ENCODE peak calls at places on chromosome 6, in ten cellular contexts. X, V, G, H, J, Z, S, W, O and Y are unnamed samples.

GRCh38 chr6:111748247-111748647 is 125.0 kb downstream of the FYN start:
- DNase-seq in H (no peak), Z (no peak), O (no peak), X (no peak), J (no peak), S (no peak), W (peak), G (no peak), V (no peak), Y (peak)

GRCh38 chr6:14713008-14713452 is 532.8 kb upstream of the JARID2 start:
- DNase-seq in O (peak), S (peak), J (no peak), W (no peak), Z (peak), G (peak), X (no peak), H (no peak), V (no peak), Y (no peak)

GRCh38 chr6:164051427-164051826 is 636.9 kb downstream of the QKI start:
- DNase-seq in V (no peak), H (no peak), X (no peak), G (peak), O (no peak), J (no peak), W (no peak), S (no peak), Z (no peak), Y (no peak)

GRCh38 chr6:170022827-170023619 is 267.9 kb downstream of the DLL1 start:
- DNase-seq in W (no peak), O (no peak), X (no peak), V (no peak), H (no peak), G (no peak), S (no peak), J (no peak), Z (no peak), Y (no peak)

GRCh38 chr6:44697333-44697732 is 309.8 kb downstream of the CDC5L start:
- DNase-seq in Z (peak), V (no peak), O (no peak), H (no peak), J (no peak), W (no peak), G (no peak), X (no peak), S (no peak), Y (no peak)

GRCh38 chr6:125539892-125540291 is 209.5 kb upstream of the HEY2 start:
- DNase-seq in V (no peak), Z (no peak), H (no peak), J (no peak), O (no peak), S (no peak), W (no peak), G (no peak), X (no peak), Y (no peak)

GRCh38 chr6:122610690-122611455 is 668 bp downstream of the PKIB start:
- DNase-seq in H (no peak), J (no peak), S (peak), G (peak), V (no peak), Z (peak), W (peak), X (peak), O (peak), Y (peak)

GRCh38 chr6:87742106-87742505 is 40.1 kb upstream of the AKIRIN2 start:
- DNase-seq in V (no peak), X (no peak), W (peak), O (peak), J (peak), S (peak), Z (no peak), G (no peak), H (no peak), Y (peak)

GRCh38 chr6:34506718-34507117 is 40.8 kb downstream of the PACSIN1 start:
- DNase-seq in W (no peak), G (no peak), V (no peak), H (no peak), J (no peak), O (no peak), S (no peak), Z (no peak), X (no peak), Y (no peak)

GRCh38 chr6:150652848-150653613 is 53.3 kb downstream of the PLEKHG1 start:
- DNase-seq in H (no peak), O (no peak), S (peak), V (no peak), Z (no peak), G (no peak), X (no peak), W (no peak), J (no peak), Y (no peak)

GRCh38 chr6:105193647-105194046 is 13.8 kb upstream of the POPDC3 start:
- DNase-seq in Z (peak), O (peak), W (no peak), J (no peak), H (no peak), G (no peak), V (no peak), X (no peak), S (no peak), Y (no peak)

GRCh38 chr6:31740397-31741223 is 805 bp downstream of the MSH5 start:
- DNase-seq in H (peak), J (no peak), W (no peak), O (peak), X (no peak), G (peak), S (peak), Z (no peak), V (no peak), Y (no peak)

GRCh38 chr6:125552819-125553218 is 196.6 kb upstream of the HEY2 start:
- DNase-seq in X (no peak), W (no peak), O (no peak), S (no peak), V (no peak), H (no peak), G (no peak), Z (no peak), J (no peak), Y (no peak)

GRCh38 chr6:123953920-123954319 is 150.3 kb downstream of the NKAIN2 start:
- DNase-seq in V (no peak), W (no peak), Z (no peak), X (no peak), J (no peak), G (peak), S (no peak), H (no peak), O (no peak), Y (no peak)

GRCh38 chr6:78909391-78909790 is 42.0 kb downstream of the IRAK1BP1 start:
- DNase-seq in G (no peak), W (no peak), Z (peak), O (peak), S (no peak), X (no peak), J (no peak), H (no peak), V (no peak), Y (no peak)

GRCh38 chr6:57097596-57097995 is 7.6 kb downstream of the ZNF451 start:
- DNase-seq in X (no peak), H (no peak), O (peak), G (no peak), J (no peak), S (no peak), V (no peak), W (no peak), Z (peak), Y (no peak)

GRCh38 chr6:32075781-32076494 is 33.2 kb downstream of the TNXB start:
- DNase-seq in V (no peak), O (peak), X (no peak), H (no peak), W (no peak), S (no peak), J (no peak), G (no peak), Z (no peak), Y (no peak)

GRCh38 chr6:4853349-4853748 is 77.1 kb downstream of the CDYL start:
- DNase-seq in O (no peak), G (no peak), Z (no peak), V (no peak), W (no peak), J (no peak), S (no peak), X (no peak), H (no peak), Y (no peak)

GRCh38 chr6:105014448-105014847 is 57.5 kb downstream of the LIN28B start:
- DNase-seq in X (no peak), G (no peak), O (no peak), V (no peak), W (no peak), H (no peak), J (no peak), Z (no peak), S (no peak), Y (no peak)

GRCh38 chr6:153117986-153118886 is 12.8 kb downstream of the RGS17 start:
- DNase-seq in W (no peak), V (no peak), G (peak), S (peak), H (no peak), J (no peak), O (peak), Z (peak), X (no peak), Y (peak)